ENCODE peak calls at places on chromosomes 13 and 19, in seven cellular contexts. Z, Q, E, G, O, V and P are unnamed samples.

GRCh38 chr19:682678-683320 is 6.6 kb downstream of the FSTL3 start:
- DNase-seq in Z (no peak), Q (no peak), E (no peak), G (no peak), O (no peak), V (no peak), P (no peak)

GRCh38 chr13:48110132-48110868 is 15.4 kb upstream of the MED4 start:
- DNase-seq in Z (no peak), Q (no peak), E (no peak), G (no peak), O (no peak), V (no peak), P (no peak)

GRCh38 chr19:47257411-47258169 is 1.3 kb downstream of the CCDC9 start:
- DNase-seq in Z (no peak), Q (no peak), E (no peak), G (no peak), O (no peak), V (no peak), P (no peak)

GRCh38 chr13:73142091-73142490 is 83.3 kb downstream of the KLF5 start:
- DNase-seq in Z (no peak), Q (no peak), E (peak; percentile 24), G (no peak), O (peak; percentile 20), V (no peak), P (no peak)

GRCh38 chr13:110302154-110302553 is 4.8 kb downstream of the COL4A1 start:
- DNase-seq in Z (no peak), Q (no peak), E (no peak), G (no peak), O (no peak), V (no peak), P (no peak)

GRCh38 chr19:17294051-17294891 is 9.0 kb downstream of the ABHD8 start:
- DNase-seq in Z (no peak), Q (no peak), E (peak; percentile 37), G (no peak), O (peak; percentile 48), V (no peak), P (no peak)

GRCh38 chr13:74647211-74647610 is 513.0 kb upstream of the KLF12 start:
- DNase-seq in Z (no peak), Q (no peak), E (no peak), G (no peak), O (no peak), V (no peak), P (no peak)

GRCh38 chr13:49859568-49859967 is 67.1 kb upstream of the KPNA3 start:
- DNase-seq in Z (peak; percentile 96), Q (no peak), E (no peak), G (peak; percentile 70), O (no peak), V (peak; percentile 98), P (peak; percentile 65)

GRCh38 chr13:31982540-31982939 is 49.0 kb upstream of the FRY start:
- DNase-seq in Z (peak; percentile 91), Q (no peak), E (peak; percentile 81), G (peak; percentile 85), O (no peak), V (peak; percentile 97), P (peak; percentile 19)

GRCh38 chr13:49371943-49372636 is 71.8 kb downstream of the CAB39L start:
- DNase-seq in Z (no peak), Q (no peak), E (no peak), G (no peak), O (no peak), V (no peak), P (no peak)

GRCh38 chr13:22703601-22704209 is 477.1 kb upstream of the SGCG start:
- DNase-seq in Z (no peak), Q (no peak), E (no peak), G (no peak), O (no peak), V (peak; percentile 22), P (no peak)

GRCh38 chr19:38118176-38118575 is 105.8 kb downstream of the DPF1 start:
- DNase-seq in Z (no peak), Q (no peak), E (no peak), G (no peak), O (no peak), V (no peak), P (no peak)

GRCh38 chr19:1969176-1970002 is 28.4 kb downstream of the CSNK1G2 start:
- DNase-seq in Z (no peak), Q (no peak), E (no peak), G (no peak), O (no peak), V (no peak), P (no peak)

GRCh38 chr19:16446108-16447014 is 25.4 kb downstream of the EPS15L1 start:
- DNase-seq in Z (no peak), Q (no peak), E (no peak), G (no peak), O (no peak), V (no peak), P (no peak)

DNA sequence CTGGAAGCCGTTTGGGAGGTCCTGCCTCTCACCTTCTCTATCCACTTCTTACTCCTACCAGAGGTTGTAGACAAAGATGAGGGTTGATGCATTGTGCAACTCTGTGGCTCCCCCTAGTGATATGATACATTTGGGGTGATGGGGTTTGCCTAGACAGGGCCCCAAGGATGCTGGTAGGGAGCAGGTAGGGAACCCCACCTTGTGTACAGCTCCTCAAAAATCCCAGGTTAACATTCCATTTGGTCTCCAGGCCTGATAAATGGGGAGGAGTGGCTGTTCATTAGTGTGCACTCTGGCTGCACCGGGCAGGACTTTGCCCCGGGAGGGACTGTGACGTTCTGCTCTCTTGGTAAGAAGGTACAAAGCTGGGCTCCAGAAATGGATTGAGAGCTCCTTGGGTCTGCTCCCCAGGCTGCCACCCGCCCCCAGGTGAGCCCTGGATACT is 19.2 kb downstream of the SIGLEC8 start:
- DNase-seq in Z (no peak), Q (peak; percentile 11), E (no peak), G (no peak), O (peak; percentile 26), V (peak; percentile 16), P (no peak)
- TF ChIP-seq CTCF in Z (peak; percentile 22), Q (peak; percentile 40), E (peak; percentile 25), G (peak; percentile 50), O (peak; percentile 43), V (peak; percentile 39), P (peak; percentile 6)

GRCh38 chr13:67145950-67146349 is 84.2 kb downstream of the PCDH9 start:
- DNase-seq in Z (no peak), Q (no peak), E (no peak), G (no peak), O (no peak), V (no peak), P (no peak)

GRCh38 chr13:67150608-67151007 is 79.5 kb downstream of the PCDH9 start:
- DNase-seq in Z (no peak), Q (no peak), E (no peak), G (no peak), O (no peak), V (no peak), P (no peak)

GRCh38 chr13:67146523-67147130 is 83.5 kb downstream of the PCDH9 start:
- DNase-seq in Z (no peak), Q (no peak), E (no peak), G (no peak), O (no peak), V (no peak), P (no peak)

GRCh38 chr13:67147257-67148218 is 82.6 kb downstream of the PCDH9 start:
- DNase-seq in Z (peak; percentile 67), Q (no peak), E (no peak), G (no peak), O (peak; percentile 11), V (peak; percentile 69), P (peak; percentile 31)

GRCh38 chr13:67148219-67148583 is 81.9 kb downstream of the PCDH9 start:
- DNase-seq in Z (peak; percentile 34), Q (no peak), E (no peak), G (no peak), O (no peak), V (peak; percentile 62), P (no peak)
- H3K4me3 ChIP-seq in Z (no peak overlapping the region), Q (no peak overlapping the region), E (no peak overlapping the region), G (no peak overlapping the region), O (no peak overlapping the region), V (peak overlapping the region; percentile 27), P (no peak overlapping the region)

DNA sequence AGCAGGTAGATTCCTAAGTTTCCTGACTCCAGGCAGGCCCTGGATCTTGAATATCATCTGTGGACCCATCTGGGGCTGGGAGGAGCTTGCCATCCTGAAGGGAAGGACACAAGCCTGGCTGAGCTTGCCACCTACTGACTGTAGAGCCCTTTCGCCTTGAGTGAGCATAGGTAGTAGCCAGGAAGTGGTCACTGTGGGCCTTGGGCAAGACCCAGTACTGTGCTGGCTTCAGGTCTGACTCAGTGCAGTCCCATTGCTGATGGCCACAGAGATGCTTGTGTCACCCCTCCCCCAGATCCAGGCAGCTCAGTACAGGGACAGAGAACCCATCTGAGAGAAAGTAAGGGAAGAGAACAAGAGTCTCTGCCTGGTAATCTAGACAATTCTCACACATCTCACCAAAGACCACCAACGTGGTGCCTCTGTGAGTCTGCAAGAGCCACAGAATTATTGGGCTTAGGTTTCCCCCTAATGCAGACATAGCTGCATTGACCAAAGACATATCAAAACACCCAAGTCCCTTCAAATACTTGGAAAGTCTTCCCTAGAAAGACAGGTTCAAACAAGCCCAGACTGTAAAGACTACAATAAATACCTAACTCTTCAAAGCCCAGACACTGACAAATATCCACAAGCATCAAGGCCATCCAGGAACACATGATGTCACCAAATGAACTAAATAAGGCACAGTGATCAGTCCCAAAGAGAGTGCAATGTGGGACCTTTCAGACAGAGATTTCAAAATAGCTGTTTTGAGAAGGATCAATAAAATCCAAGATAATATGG is 108.2 kb upstream of the WASF3 start:
- DNase-seq in Z (no peak), Q (no peak), E (no peak), G (no peak), O (no peak), V (peak; percentile 7), P (no peak)
- TF ChIP-seq CTCF in Z (no peak), Q (no peak), E (no peak), G (no peak), O (no peak), V (no peak), P (no peak)

DNA sequence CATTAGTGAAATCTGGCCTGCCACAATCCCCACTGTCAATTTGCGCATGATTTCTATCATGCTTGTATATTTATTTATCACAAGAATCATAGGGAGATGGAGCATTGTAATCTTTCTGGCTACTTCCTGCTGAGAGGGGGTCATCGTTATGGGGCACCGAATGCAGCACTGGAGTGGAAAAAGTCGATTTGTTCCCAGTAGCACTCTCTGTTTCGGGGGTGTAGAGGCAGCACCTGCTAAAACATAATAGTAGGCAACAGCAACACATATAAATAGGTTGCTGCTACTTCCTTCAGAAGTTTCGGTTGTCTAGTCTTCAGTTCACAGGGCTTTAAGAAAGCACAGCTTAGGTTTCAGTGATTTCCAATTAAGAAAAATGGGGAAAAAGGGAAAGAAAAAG is 23.4 kb upstream of the CEACAM21 start:
- DNase-seq in Z (no peak), Q (no peak), E (no peak), G (no peak), O (no peak), V (no peak), P (no peak)
- H3K4me3 ChIP-seq in Z (no peak overlapping the region), Q (peak overlapping the region; percentile 67), E (no peak overlapping the region), G (no peak overlapping the region), O (no peak overlapping the region), V (no peak overlapping the region), P (no peak overlapping the region)

GRCh38 chr19:50462970-50463369 is 13.3 kb upstream of the EMC10 start:
- DNase-seq in Z (no peak), Q (no peak), E (no peak), G (no peak), O (no peak), V (no peak), P (no peak)
- TF ChIP-seq CTCF in Z (no peak), Q (no peak), E (no peak), G (no peak), O (no peak), V (no peak), P (no peak)